ENCODE peak calls at places on chromosomes 1 and 21, in eight cellular contexts. One of them, this sample, is unnamed.

GRCh38 chr1:38029081-38029681 is 16.6 kb downstream of the UTP11 start:
- DNase-seq in endothelial cell of umbilical vein: no peak
- DNase-seq in CD4-positive, alpha-beta memory T cell: no peak
- DNase-seq in mesenchymal stem cell: peak; percentile 42
- DNase-seq in left ventricle myocardium inferior: no peak
- DNase-seq in lung: no peak
- DNase-seq in keratinocyte: no peak
- DNase-seq in pancreas: no peak
- DNase-seq in this sample: peak; percentile 51

GRCh38 chr1:39195166-39196111 is 9.1 kb upstream of the MACF1 start:
- DNase-seq in pancreas: no peak
- DNase-seq in endothelial cell of umbilical vein: no peak
- DNase-seq in mesenchymal stem cell: peak; percentile 64
- DNase-seq in CD4-positive, alpha-beta memory T cell: peak; percentile 78
- DNase-seq in left ventricle myocardium inferior: no peak
- DNase-seq in keratinocyte: no peak
- DNase-seq in lung: no peak
- DNase-seq in this sample: no peak

GRCh38 chr1:54559771-54560231 is 11.8 kb downstream of the ACOT11 start:
- DNase-seq in mesenchymal stem cell: no peak
- DNase-seq in keratinocyte: no peak
- DNase-seq in CD4-positive, alpha-beta memory T cell: no peak
- DNase-seq in lung: no peak
- DNase-seq in endothelial cell of umbilical vein: no peak
- DNase-seq in left ventricle myocardium inferior: peak; percentile 80
- DNase-seq in pancreas: no peak
- DNase-seq in this sample: peak; percentile 2

GRCh38 chr1:16068356-16069270 is 4.8 kb downstream of the FAM131C start:
- DNase-seq in mesenchymal stem cell: peak; percentile 36
- DNase-seq in lung: peak; percentile 64
- DNase-seq in CD4-positive, alpha-beta memory T cell: no peak
- DNase-seq in keratinocyte: no peak
- DNase-seq in left ventricle myocardium inferior: peak; percentile 65
- DNase-seq in pancreas: peak; percentile 69
- DNase-seq in endothelial cell of umbilical vein: no peak
- DNase-seq in this sample: peak; percentile 57

GRCh38 chr1:101003012-101003650 is 22.5 kb downstream of the DPH5 start:
- DNase-seq in pancreas: no peak
- DNase-seq in lung: no peak
- DNase-seq in mesenchymal stem cell: no peak
- DNase-seq in CD4-positive, alpha-beta memory T cell: no peak
- DNase-seq in keratinocyte: no peak
- DNase-seq in left ventricle myocardium inferior: no peak
- DNase-seq in endothelial cell of umbilical vein: peak; percentile 46
- DNase-seq in this sample: no peak

GRCh38 chr1:88655685-88656299 is 28.3 kb upstream of the PKN2 start:
- DNase-seq in endothelial cell of umbilical vein: peak; percentile 56
- DNase-seq in lung: no peak
- DNase-seq in pancreas: no peak
- DNase-seq in left ventricle myocardium inferior: no peak
- DNase-seq in mesenchymal stem cell: peak; percentile 43
- DNase-seq in keratinocyte: no peak
- DNase-seq in CD4-positive, alpha-beta memory T cell: no peak
- DNase-seq in this sample: peak; percentile 20

GRCh38 chr21:45768741-45769049 is 125.2 kb downstream of the PCBP3 start:
- DNase-seq in endothelial cell of umbilical vein: no peak
- DNase-seq in left ventricle myocardium inferior: no peak
- DNase-seq in keratinocyte: no peak
- DNase-seq in pancreas: no peak
- DNase-seq in mesenchymal stem cell: no peak
- DNase-seq in lung: no peak
- DNase-seq in CD4-positive, alpha-beta memory T cell: no peak
- DNase-seq in this sample: no peak

GRCh38 chr1:86429830-86430229 is 5.9 kb downstream of the CLCA2 start:
- DNase-seq in left ventricle myocardium inferior: no peak
- DNase-seq in keratinocyte: peak; percentile 64
- DNase-seq in endothelial cell of umbilical vein: peak; percentile 81
- DNase-seq in CD4-positive, alpha-beta memory T cell: no peak
- DNase-seq in pancreas: no peak
- DNase-seq in lung: peak; percentile 76
- DNase-seq in mesenchymal stem cell: peak; percentile 96
- DNase-seq in this sample: peak; percentile 57

GRCh38 chr1:167862432-167863076 is 51.4 kb downstream of the ADCY10 start:
- DNase-seq in pancreas: no peak
- DNase-seq in lung: no peak
- DNase-seq in CD4-positive, alpha-beta memory T cell: no peak
- DNase-seq in endothelial cell of umbilical vein: peak; percentile 75
- DNase-seq in keratinocyte: no peak
- DNase-seq in left ventricle myocardium inferior: no peak
- DNase-seq in mesenchymal stem cell: peak; percentile 54
- DNase-seq in this sample: no peak

GRCh38 chr1:11858968-11859871 is 475 bp upstream of the NPPB start:
- DNase-seq in CD4-positive, alpha-beta memory T cell: peak; percentile 77
- DNase-seq in keratinocyte: peak; percentile 15
- DNase-seq in endothelial cell of umbilical vein: peak; percentile 61
- DNase-seq in mesenchymal stem cell: peak; percentile 62
- DNase-seq in left ventricle myocardium inferior: peak; percentile 59
- DNase-seq in lung: peak; percentile 61
- DNase-seq in pancreas: peak; percentile 39
- DNase-seq in this sample: peak; percentile 90

GRCh38 chr1:201254625-201255469 is 28.5 kb upstream of the PKP1 start:
- DNase-seq in keratinocyte: no peak
- DNase-seq in lung: peak; percentile 62
- DNase-seq in left ventricle myocardium inferior: peak; percentile 56
- DNase-seq in pancreas: peak; percentile 27
- DNase-seq in endothelial cell of umbilical vein: peak; percentile 33
- DNase-seq in mesenchymal stem cell: peak; percentile 38
- DNase-seq in CD4-positive, alpha-beta memory T cell: no peak
- DNase-seq in this sample: peak; percentile 69

GRCh38 chr1:69991644-69992043 is 213.7 kb downstream of the LRRC40 start:
- DNase-seq in endothelial cell of umbilical vein: no peak
- DNase-seq in left ventricle myocardium inferior: no peak
- DNase-seq in pancreas: no peak
- DNase-seq in CD4-positive, alpha-beta memory T cell: no peak
- DNase-seq in mesenchymal stem cell: peak; percentile 12
- DNase-seq in keratinocyte: no peak
- DNase-seq in lung: no peak
- DNase-seq in this sample: no peak

GRCh38 chr1:2032737-2033136 is 13.6 kb downstream of the GABRD start:
- DNase-seq in lung: no peak
- DNase-seq in CD4-positive, alpha-beta memory T cell: no peak
- DNase-seq in left ventricle myocardium inferior: no peak
- DNase-seq in mesenchymal stem cell: no peak
- DNase-seq in endothelial cell of umbilical vein: no peak
- DNase-seq in keratinocyte: no peak
- DNase-seq in pancreas: no peak
- DNase-seq in this sample: no peak
- H3K4me3 ChIP-seq in lung: no peak overlapping the region
- H3K4me3 ChIP-seq in CD4-positive, alpha-beta memory T cell: no peak overlapping the region
- H3K4me3 ChIP-seq in left ventricle myocardium inferior: no peak overlapping the region
- H3K4me3 ChIP-seq in mesenchymal stem cell: no peak overlapping the region
- H3K4me3 ChIP-seq in endothelial cell of umbilical vein: no peak overlapping the region
- H3K4me3 ChIP-seq in keratinocyte: no peak overlapping the region
- H3K4me3 ChIP-seq in pancreas: no peak overlapping the region
- H3K4me3 ChIP-seq in this sample: no peak overlapping the region

DNA sequence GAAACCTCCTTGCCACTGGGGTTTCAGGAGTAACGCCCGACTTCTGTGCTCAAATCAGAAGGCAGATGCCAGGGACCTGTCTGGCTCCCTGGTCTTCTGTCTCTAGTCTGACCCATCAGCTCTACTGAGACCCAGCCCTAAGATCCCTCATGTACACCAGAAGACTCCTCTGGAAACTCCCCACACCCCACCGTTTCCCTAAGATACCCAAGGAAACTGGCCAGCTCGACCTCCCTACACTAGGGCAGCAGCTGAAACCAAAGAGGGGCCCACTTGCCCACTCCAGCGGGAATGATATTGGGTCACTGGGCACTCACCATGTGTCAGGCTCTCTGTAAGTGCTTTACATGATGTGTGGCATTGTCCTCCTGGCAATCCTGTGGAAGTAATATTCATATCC is 469 bp upstream of the S100A16 start:
- DNase-seq in endothelial cell of umbilical vein: no peak
- DNase-seq in lung: no peak
- DNase-seq in mesenchymal stem cell: no peak
- DNase-seq in CD4-positive, alpha-beta memory T cell: no peak
- DNase-seq in pancreas: no peak
- DNase-seq in keratinocyte: no peak
- DNase-seq in left ventricle myocardium inferior: no peak
- DNase-seq in this sample: no peak
- H3K4me1 ChIP-seq in endothelial cell of umbilical vein: peaks cover 19% of the 10 kb centered on the region
- H3K4me1 ChIP-seq in lung: peaks cover 30% of the 10 kb centered on the region
- H3K4me1 ChIP-seq in mesenchymal stem cell: peaks cover 45% of the 10 kb centered on the region
- H3K4me1 ChIP-seq in CD4-positive, alpha-beta memory T cell: no peaks in the 10 kb centered on the region
- H3K4me1 ChIP-seq in pancreas: peaks cover 2% of the 10 kb centered on the region
- H3K4me1 ChIP-seq in keratinocyte: peaks cover 50% of the 10 kb centered on the region
- H3K4me1 ChIP-seq in left ventricle myocardium inferior: peaks cover 61% of the 10 kb centered on the region
- H3K4me1 ChIP-seq in this sample: peaks cover 52% of the 10 kb centered on the region

GRCh38 chr1:198935371-198935921 is 296.6 kb downstream of the PTPRC start:
- DNase-seq in pancreas: peak; percentile 28
- DNase-seq in endothelial cell of umbilical vein: peak; percentile 98
- DNase-seq in keratinocyte: peak; percentile 81
- DNase-seq in left ventricle myocardium inferior: peak; percentile 33
- DNase-seq in lung: peak; percentile 78
- DNase-seq in mesenchymal stem cell: peak; percentile 98
- DNase-seq in CD4-positive, alpha-beta memory T cell: peak; percentile 80
- DNase-seq in this sample: peak; percentile 96

GRCh38 chr1:198936371-198937083 is 297.7 kb downstream of the PTPRC start:
- DNase-seq in mesenchymal stem cell: peak; percentile 59
- DNase-seq in left ventricle myocardium inferior: no peak
- DNase-seq in endothelial cell of umbilical vein: peak; percentile 72
- DNase-seq in lung: no peak
- DNase-seq in pancreas: no peak
- DNase-seq in keratinocyte: no peak
- DNase-seq in CD4-positive, alpha-beta memory T cell: no peak
- DNase-seq in this sample: peak; percentile 32

GRCh38 chr1:198939286-198939685 is 300.4 kb downstream of the PTPRC start:
- DNase-seq in left ventricle myocardium inferior: no peak
- DNase-seq in keratinocyte: no peak
- DNase-seq in mesenchymal stem cell: no peak
- DNase-seq in endothelial cell of umbilical vein: no peak
- DNase-seq in pancreas: no peak
- DNase-seq in CD4-positive, alpha-beta memory T cell: no peak
- DNase-seq in lung: no peak
- DNase-seq in this sample: no peak

GRCh38 chr1:198939946-198940345 is 301.1 kb downstream of the PTPRC start:
- DNase-seq in mesenchymal stem cell: no peak
- DNase-seq in keratinocyte: no peak
- DNase-seq in endothelial cell of umbilical vein: no peak
- DNase-seq in pancreas: no peak
- DNase-seq in CD4-positive, alpha-beta memory T cell: no peak
- DNase-seq in left ventricle myocardium inferior: no peak
- DNase-seq in lung: no peak
- DNase-seq in this sample: no peak

GRCh38 chr1:198937231-198938031 is 298.6 kb downstream of the PTPRC start:
- DNase-seq in CD4-positive, alpha-beta memory T cell: peak; percentile 53
- DNase-seq in endothelial cell of umbilical vein: peak; percentile 95
- DNase-seq in lung: peak; percentile 58
- DNase-seq in left ventricle myocardium inferior: no peak
- DNase-seq in keratinocyte: peak; percentile 66
- DNase-seq in mesenchymal stem cell: peak; percentile 97
- DNase-seq in pancreas: peak; percentile 6
- DNase-seq in this sample: peak; percentile 87
- H3K4me3 ChIP-seq in CD4-positive, alpha-beta memory T cell: peak overlapping the region; percentile 50
- H3K4me3 ChIP-seq in endothelial cell of umbilical vein: peak overlapping the region; percentile 99
- H3K4me3 ChIP-seq in lung: peak overlapping the region; percentile 59
- H3K4me3 ChIP-seq in left ventricle myocardium inferior: peak overlapping the region; percentile 75
- H3K4me3 ChIP-seq in keratinocyte: peak overlapping the region; percentile 98
- H3K4me3 ChIP-seq in mesenchymal stem cell: peak overlapping the region; percentile 68
- H3K4me3 ChIP-seq in pancreas: peak overlapping the region; percentile 29
- H3K4me3 ChIP-seq in this sample: peak overlapping the region; percentile 46

GRCh38 chr1:203271018-203271743 is 34.1 kb upstream of the BTG2 start:
- DNase-seq in endothelial cell of umbilical vein: peak; percentile 62
- DNase-seq in pancreas: peak; percentile 57
- DNase-seq in left ventricle myocardium inferior: peak; percentile 44
- DNase-seq in lung: peak; percentile 84
- DNase-seq in keratinocyte: no peak
- DNase-seq in mesenchymal stem cell: peak; percentile 75
- DNase-seq in CD4-positive, alpha-beta memory T cell: peak; percentile 85
- DNase-seq in this sample: peak; percentile 86

GRCh38 chr1:203271962-203272632 is 33.2 kb upstream of the BTG2 start:
- DNase-seq in CD4-positive, alpha-beta memory T cell: no peak
- DNase-seq in pancreas: no peak
- DNase-seq in mesenchymal stem cell: no peak
- DNase-seq in left ventricle myocardium inferior: no peak
- DNase-seq in keratinocyte: no peak
- DNase-seq in lung: no peak
- DNase-seq in endothelial cell of umbilical vein: no peak
- DNase-seq in this sample: peak; percentile 8

GRCh38 chr1:203273869-203274602 is 31.3 kb upstream of the BTG2 start:
- DNase-seq in CD4-positive, alpha-beta memory T cell: no peak
- DNase-seq in mesenchymal stem cell: no peak
- DNase-seq in keratinocyte: no peak
- DNase-seq in lung: peak; percentile 61
- DNase-seq in pancreas: no peak
- DNase-seq in left ventricle myocardium inferior: peak; percentile 62
- DNase-seq in endothelial cell of umbilical vein: no peak
- DNase-seq in this sample: peak; percentile 19

GRCh38 chr1:203273206-203273868 is 32.0 kb upstream of the BTG2 start:
- DNase-seq in CD4-positive, alpha-beta memory T cell: peak; percentile 88
- DNase-seq in left ventricle myocardium inferior: peak; percentile 85
- DNase-seq in keratinocyte: peak; percentile 90
- DNase-seq in lung: peak; percentile 90
- DNase-seq in mesenchymal stem cell: peak; percentile 81
- DNase-seq in endothelial cell of umbilical vein: peak; percentile 76
- DNase-seq in pancreas: peak; percentile 86
- DNase-seq in this sample: peak; percentile 94

DNA sequence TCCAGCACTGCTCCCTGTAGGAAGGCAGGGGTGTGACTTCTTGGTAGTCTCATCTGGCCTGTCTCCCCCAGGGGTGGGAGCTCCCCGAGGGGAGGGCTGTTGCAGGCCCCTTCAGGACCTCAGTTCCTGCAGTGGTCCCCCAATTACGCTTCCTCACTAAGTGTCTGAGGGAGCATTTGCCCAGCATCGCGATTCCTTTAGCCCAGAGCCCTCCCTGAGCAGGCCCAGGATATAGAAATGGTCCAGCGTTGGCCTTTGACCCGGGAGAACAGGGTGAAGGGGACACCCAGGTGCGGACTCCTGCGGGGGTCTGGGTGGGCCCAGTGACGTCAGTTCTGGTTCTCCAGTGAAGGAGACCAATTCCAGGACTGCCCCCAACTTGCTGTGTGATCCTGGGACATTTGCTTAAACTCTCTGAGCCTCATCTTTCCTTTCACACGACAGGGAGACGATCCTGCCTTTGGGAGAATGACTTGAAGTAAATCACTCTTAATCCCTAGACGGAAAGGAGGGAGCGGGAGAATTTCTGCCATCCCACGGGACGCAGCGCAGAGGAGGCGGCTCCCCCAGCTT is 32.6 kb upstream of the BTG2 start:
- DNase-seq in left ventricle myocardium inferior: no peak
- DNase-seq in endothelial cell of umbilical vein: no peak
- DNase-seq in keratinocyte: no peak
- DNase-seq in lung: no peak
- DNase-seq in pancreas: no peak
- DNase-seq in CD4-positive, alpha-beta memory T cell: no peak
- DNase-seq in mesenchymal stem cell: no peak
- DNase-seq in this sample: peak; percentile 4
- H3K4me1 ChIP-seq in left ventricle myocardium inferior: peaks cover 76% of the 10 kb centered on the region
- H3K4me1 ChIP-seq in endothelial cell of umbilical vein: peaks cover 7% of the 10 kb centered on the region
- H3K4me1 ChIP-seq in keratinocyte: peaks cover 30% of the 10 kb centered on the region
- H3K4me1 ChIP-seq in lung: peaks cover 7% of the 10 kb centered on the region
- H3K4me1 ChIP-seq in pancreas: peaks cover 17% of the 10 kb centered on the region
- H3K4me1 ChIP-seq in CD4-positive, alpha-beta memory T cell: peaks cover 59% of the 10 kb centered on the region
- H3K4me1 ChIP-seq in mesenchymal stem cell: peaks cover 16% of the 10 kb centered on the region
- H3K4me1 ChIP-seq in this sample: peaks cover 11% of the 10 kb centered on the region